ENCODE peak calls at places on chromosomes 16 and 17, in ten cellular contexts. One of them, this sample, is unnamed.

GRCh38 chr16:50833929-50834328 is 92.0 kb downstream of the CYLD start:
- DNase-seq in cardiac muscle cell: no peak
- DNase-seq in CD8-positive, alpha-beta memory T cell: no peak
- DNase-seq in mammary epithelial cell: no peak
- DNase-seq in heart left ventricle: no peak
- DNase-seq in mucosa of descending colon: no peak
- DNase-seq in left ventricle myocardium inferior: no peak
- DNase-seq in neural progenitor cell: no peak
- DNase-seq in psoas muscle: no peak
- DNase-seq in upper lobe of right lung: no peak
- DNase-seq in this sample: no peak

GRCh38 chr16:52294660-52295059 is 252.3 kb downstream of the TOX3 start:
- DNase-seq in psoas muscle: no peak
- DNase-seq in mucosa of descending colon: no peak
- DNase-seq in left ventricle myocardium inferior: no peak
- DNase-seq in CD8-positive, alpha-beta memory T cell: no peak
- DNase-seq in cardiac muscle cell: no peak
- DNase-seq in upper lobe of right lung: no peak
- DNase-seq in neural progenitor cell: no peak
- DNase-seq in heart left ventricle: no peak
- DNase-seq in mammary epithelial cell: no peak
- DNase-seq in this sample: no peak

GRCh38 chr17:2003525-2003924 is 21.6 kb downstream of the RTN4RL1 start:
- DNase-seq in mammary epithelial cell: no peak
- DNase-seq in CD8-positive, alpha-beta memory T cell: no peak
- DNase-seq in neural progenitor cell: no peak
- DNase-seq in upper lobe of right lung: no peak
- DNase-seq in psoas muscle: no peak
- DNase-seq in left ventricle myocardium inferior: no peak
- DNase-seq in cardiac muscle cell: no peak
- DNase-seq in mucosa of descending colon: no peak
- DNase-seq in heart left ventricle: no peak
- DNase-seq in this sample: no peak

GRCh38 chr16:17927015-17927414 is 409.5 kb downstream of the NPIPA8 start:
- DNase-seq in mucosa of descending colon: no peak
- DNase-seq in upper lobe of right lung: no peak
- DNase-seq in psoas muscle: no peak
- DNase-seq in heart left ventricle: no peak
- DNase-seq in CD8-positive, alpha-beta memory T cell: no peak
- DNase-seq in cardiac muscle cell: no peak
- DNase-seq in mammary epithelial cell: no peak
- DNase-seq in neural progenitor cell: no peak
- DNase-seq in left ventricle myocardium inferior: no peak
- DNase-seq in this sample: no peak

GRCh38 chr17:38611070-38611786 is 5.5 kb upstream of the SRCIN1 start:
- DNase-seq in cardiac muscle cell: no peak
- DNase-seq in heart left ventricle: no peak
- DNase-seq in upper lobe of right lung: no peak
- DNase-seq in CD8-positive, alpha-beta memory T cell: no peak
- DNase-seq in mucosa of descending colon: peak; percentile 22
- DNase-seq in left ventricle myocardium inferior: no peak
- DNase-seq in mammary epithelial cell: no peak
- DNase-seq in neural progenitor cell: no peak
- DNase-seq in psoas muscle: no peak
- DNase-seq in this sample: no peak

GRCh38 chr17:16915752-16916556 is 56.0 kb downstream of the TNFRSF13B start:
- DNase-seq in neural progenitor cell: peak; percentile 70
- DNase-seq in CD8-positive, alpha-beta memory T cell: peak; percentile 44
- DNase-seq in cardiac muscle cell: peak; percentile 63
- DNase-seq in left ventricle myocardium inferior: peak; percentile 40
- DNase-seq in psoas muscle: no peak
- DNase-seq in heart left ventricle: peak; percentile 53
- DNase-seq in upper lobe of right lung: peak; percentile 77
- DNase-seq in mucosa of descending colon: no peak
- DNase-seq in mammary epithelial cell: peak; percentile 59
- DNase-seq in this sample: no peak

GRCh38 chr16:1028056-1028455 is 44.5 kb upstream of the SSTR5 start:
- DNase-seq in mammary epithelial cell: no peak
- DNase-seq in CD8-positive, alpha-beta memory T cell: no peak
- DNase-seq in cardiac muscle cell: no peak
- DNase-seq in mucosa of descending colon: no peak
- DNase-seq in left ventricle myocardium inferior: no peak
- DNase-seq in upper lobe of right lung: no peak
- DNase-seq in psoas muscle: no peak
- DNase-seq in heart left ventricle: no peak
- DNase-seq in neural progenitor cell: no peak
- DNase-seq in this sample: no peak

GRCh38 chr16:52547834-52548215 is 882 bp upstream of the TOX3 start:
- DNase-seq in mammary epithelial cell: no peak
- DNase-seq in mucosa of descending colon: no peak
- DNase-seq in neural progenitor cell: no peak
- DNase-seq in psoas muscle: no peak
- DNase-seq in heart left ventricle: no peak
- DNase-seq in cardiac muscle cell: no peak
- DNase-seq in left ventricle myocardium inferior: no peak
- DNase-seq in CD8-positive, alpha-beta memory T cell: no peak
- DNase-seq in upper lobe of right lung: no peak
- DNase-seq in this sample: no peak

GRCh38 chr17:32518856-32519768 is 32.3 kb downstream of the CDK5R1 start:
- DNase-seq in mucosa of descending colon: peak; percentile 82
- DNase-seq in left ventricle myocardium inferior: peak; percentile 57
- DNase-seq in mammary epithelial cell: peak; percentile 69
- DNase-seq in neural progenitor cell: peak; percentile 98
- DNase-seq in psoas muscle: peak; percentile 34
- DNase-seq in cardiac muscle cell: peak; percentile 80
- DNase-seq in upper lobe of right lung: peak; percentile 72
- DNase-seq in CD8-positive, alpha-beta memory T cell: peak; percentile 77
- DNase-seq in heart left ventricle: peak; percentile 59
- DNase-seq in this sample: peak; percentile 27

GRCh38 chr17:62966426-62967110 is 533 bp downstream of the TANC2 start:
- DNase-seq in psoas muscle: peak; percentile 32
- DNase-seq in mammary epithelial cell: peak; percentile 52
- DNase-seq in upper lobe of right lung: peak; percentile 75
- DNase-seq in CD8-positive, alpha-beta memory T cell: peak; percentile 80
- DNase-seq in mucosa of descending colon: peak; percentile 73
- DNase-seq in neural progenitor cell: peak; percentile 73
- DNase-seq in cardiac muscle cell: peak; percentile 65
- DNase-seq in left ventricle myocardium inferior: peak; percentile 64
- DNase-seq in heart left ventricle: no peak
- DNase-seq in this sample: no peak

GRCh38 chr17:81100668-81101067 is 64.6 kb upstream of the PVALEF start:
- DNase-seq in CD8-positive, alpha-beta memory T cell: no peak
- DNase-seq in neural progenitor cell: no peak
- DNase-seq in mammary epithelial cell: no peak
- DNase-seq in psoas muscle: no peak
- DNase-seq in heart left ventricle: no peak
- DNase-seq in mucosa of descending colon: no peak
- DNase-seq in cardiac muscle cell: no peak
- DNase-seq in upper lobe of right lung: no peak
- DNase-seq in left ventricle myocardium inferior: no peak
- DNase-seq in this sample: no peak

GRCh38 chr17:33272438-33272837 is 20.7 kb downstream of the ASIC2 start:
- DNase-seq in cardiac muscle cell: no peak
- DNase-seq in CD8-positive, alpha-beta memory T cell: no peak
- DNase-seq in heart left ventricle: no peak
- DNase-seq in mammary epithelial cell: no peak
- DNase-seq in psoas muscle: no peak
- DNase-seq in neural progenitor cell: no peak
- DNase-seq in upper lobe of right lung: no peak
- DNase-seq in left ventricle myocardium inferior: no peak
- DNase-seq in mucosa of descending colon: no peak
- DNase-seq in this sample: no peak

DNA sequence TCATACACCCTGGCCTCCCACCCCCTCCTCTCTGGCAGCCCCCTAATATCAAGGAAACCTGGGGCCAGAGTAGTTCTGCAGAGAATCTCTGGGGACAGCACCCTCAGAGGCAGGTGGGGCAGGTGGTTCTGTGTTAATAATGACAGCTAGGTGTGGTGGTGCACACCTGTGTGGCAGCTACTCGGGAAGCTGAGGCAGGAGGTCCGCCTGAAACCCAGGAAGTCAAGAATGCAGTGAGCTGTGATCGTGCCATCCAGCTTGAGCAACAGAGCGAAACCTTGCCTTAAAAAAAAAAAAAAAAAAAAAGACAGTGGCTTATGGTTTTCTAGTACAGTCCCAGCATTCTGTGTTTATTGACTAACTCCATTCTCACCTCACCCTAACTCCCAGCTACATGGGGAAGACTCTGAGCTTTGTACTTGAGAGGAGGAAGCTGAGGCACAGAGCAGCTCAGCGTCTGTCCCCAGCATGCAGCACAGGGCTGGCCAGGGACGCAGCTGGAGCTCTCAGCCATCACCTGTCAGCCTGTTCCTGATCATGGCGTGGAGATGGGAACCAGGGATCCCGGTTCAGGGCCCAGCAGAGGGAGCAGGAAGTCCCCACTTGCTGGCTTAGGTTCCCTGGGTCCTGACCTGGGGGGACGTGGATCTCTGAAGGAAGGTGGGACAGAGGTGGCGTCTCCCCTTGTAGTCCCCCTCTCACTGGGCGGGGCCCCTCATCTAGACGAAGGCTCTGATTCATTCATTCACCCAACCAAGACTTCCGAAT is 6.1 kb downstream of the DBNDD1 start:
- DNase-seq in CD8-positive, alpha-beta memory T cell: no peak
- DNase-seq in cardiac muscle cell: no peak
- DNase-seq in mammary epithelial cell: no peak
- DNase-seq in mucosa of descending colon: no peak
- DNase-seq in psoas muscle: no peak
- DNase-seq in neural progenitor cell: no peak
- DNase-seq in left ventricle myocardium inferior: no peak
- DNase-seq in heart left ventricle: no peak
- DNase-seq in upper lobe of right lung: no peak
- DNase-seq in this sample: no peak
- H3K4me1 ChIP-seq in CD8-positive, alpha-beta memory T cell: peaks cover 19% of the 10 kb centered on the region
- H3K4me1 ChIP-seq in cardiac muscle cell: no peaks in the 10 kb centered on the region
- H3K4me1 ChIP-seq in mammary epithelial cell: no peaks in the 10 kb centered on the region
- H3K4me1 ChIP-seq in mucosa of descending colon: peaks cover 4% of the 10 kb centered on the region
- H3K4me1 ChIP-seq in psoas muscle: peaks cover 31% of the 10 kb centered on the region
- H3K4me1 ChIP-seq in neural progenitor cell: peaks cover 4% of the 10 kb centered on the region
- H3K4me1 ChIP-seq in left ventricle myocardium inferior: peaks cover 1% of the 10 kb centered on the region
- H3K4me1 ChIP-seq in heart left ventricle: peaks cover 5% of the 10 kb centered on the region
- H3K4me1 ChIP-seq in upper lobe of right lung: no peaks in the 10 kb centered on the region
- H3K4me1 ChIP-seq in this sample: peaks cover 12% of the 10 kb centered on the region

DNA sequence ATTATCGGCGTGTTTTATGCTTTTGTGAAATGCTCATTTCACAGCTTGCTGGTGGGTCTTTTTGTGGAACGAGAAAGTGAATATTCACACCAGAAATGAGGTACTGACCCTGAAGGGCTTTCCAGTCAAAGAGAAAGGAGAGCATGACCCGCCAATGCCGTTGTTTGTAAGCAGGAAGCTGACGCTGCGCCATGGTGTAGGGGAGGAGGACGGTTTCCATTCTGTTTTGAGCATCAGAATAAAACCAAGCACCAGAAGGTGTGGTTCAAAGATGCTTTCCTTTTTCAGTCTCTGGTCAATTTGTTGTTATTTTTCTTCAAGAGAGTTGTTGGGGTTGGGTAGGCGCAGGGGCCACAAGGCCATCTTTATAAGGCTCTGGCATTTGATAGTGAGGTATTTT is 669.3 kb downstream of the WWOX start:
- DNase-seq in psoas muscle: no peak
- DNase-seq in mammary epithelial cell: no peak
- DNase-seq in cardiac muscle cell: no peak
- DNase-seq in left ventricle myocardium inferior: no peak
- DNase-seq in CD8-positive, alpha-beta memory T cell: no peak
- DNase-seq in upper lobe of right lung: no peak
- DNase-seq in mucosa of descending colon: no peak
- DNase-seq in heart left ventricle: no peak
- DNase-seq in neural progenitor cell: peak; percentile 45
- DNase-seq in this sample: peak; percentile 14
- H3K4me3 ChIP-seq in psoas muscle: no peak overlapping the region
- H3K4me3 ChIP-seq in mammary epithelial cell: no peak overlapping the region
- H3K4me3 ChIP-seq in cardiac muscle cell: no peak overlapping the region
- H3K4me3 ChIP-seq in left ventricle myocardium inferior: no peak overlapping the region
- H3K4me3 ChIP-seq in CD8-positive, alpha-beta memory T cell: peak overlapping the region; percentile 49
- H3K4me3 ChIP-seq in upper lobe of right lung: no peak overlapping the region
- H3K4me3 ChIP-seq in mucosa of descending colon: no peak overlapping the region
- H3K4me3 ChIP-seq in heart left ventricle: no peak overlapping the region
- H3K4me3 ChIP-seq in neural progenitor cell: no peak overlapping the region
- H3K4me3 ChIP-seq in this sample: peak overlapping the region; percentile 41

GRCh38 chr17:50111687-50112655 is 16.8 kb downstream of the PDK2 start:
- DNase-seq in cardiac muscle cell: peak; percentile 93
- DNase-seq in mammary epithelial cell: no peak
- DNase-seq in heart left ventricle: peak; percentile 89
- DNase-seq in left ventricle myocardium inferior: peak; percentile 77
- DNase-seq in upper lobe of right lung: no peak
- DNase-seq in psoas muscle: peak; percentile 74
- DNase-seq in CD8-positive, alpha-beta memory T cell: no peak
- DNase-seq in mucosa of descending colon: no peak
- DNase-seq in neural progenitor cell: peak; percentile 64
- DNase-seq in this sample: no peak

GRCh38 chr17:50109785-50110184 is 14.6 kb downstream of the PDK2 start:
- DNase-seq in cardiac muscle cell: no peak
- DNase-seq in upper lobe of right lung: no peak
- DNase-seq in mammary epithelial cell: no peak
- DNase-seq in mucosa of descending colon: peak; percentile 50
- DNase-seq in heart left ventricle: no peak
- DNase-seq in psoas muscle: no peak
- DNase-seq in neural progenitor cell: no peak
- DNase-seq in left ventricle myocardium inferior: no peak
- DNase-seq in CD8-positive, alpha-beta memory T cell: no peak
- DNase-seq in this sample: no peak

GRCh38 chr17:50112694-50113093 is 17.3 kb downstream of the SAMD14 start:
- DNase-seq in heart left ventricle: no peak
- DNase-seq in CD8-positive, alpha-beta memory T cell: no peak
- DNase-seq in mucosa of descending colon: no peak
- DNase-seq in psoas muscle: no peak
- DNase-seq in cardiac muscle cell: no peak
- DNase-seq in upper lobe of right lung: no peak
- DNase-seq in left ventricle myocardium inferior: no peak
- DNase-seq in mammary epithelial cell: no peak
- DNase-seq in neural progenitor cell: no peak
- DNase-seq in this sample: no peak

GRCh38 chr17:50109207-50109606 is 14.1 kb downstream of the PDK2 start:
- DNase-seq in mammary epithelial cell: no peak
- DNase-seq in CD8-positive, alpha-beta memory T cell: no peak
- DNase-seq in left ventricle myocardium inferior: no peak
- DNase-seq in psoas muscle: no peak
- DNase-seq in neural progenitor cell: no peak
- DNase-seq in mucosa of descending colon: no peak
- DNase-seq in cardiac muscle cell: no peak
- DNase-seq in upper lobe of right lung: no peak
- DNase-seq in heart left ventricle: no peak
- DNase-seq in this sample: no peak

GRCh38 chr17:50110591-50111349 is 15.6 kb downstream of the PDK2 start:
- DNase-seq in mucosa of descending colon: peak; percentile 53
- DNase-seq in heart left ventricle: peak; percentile 86
- DNase-seq in upper lobe of right lung: no peak
- DNase-seq in psoas muscle: peak; percentile 84
- DNase-seq in neural progenitor cell: no peak
- DNase-seq in cardiac muscle cell: no peak
- DNase-seq in left ventricle myocardium inferior: peak; percentile 80
- DNase-seq in mammary epithelial cell: no peak
- DNase-seq in CD8-positive, alpha-beta memory T cell: no peak
- DNase-seq in this sample: no peak
- H3K4me1 ChIP-seq in mucosa of descending colon: peaks cover 6% of the 10 kb centered on the region
- H3K4me1 ChIP-seq in heart left ventricle: peaks cover 58% of the 10 kb centered on the region
- H3K4me1 ChIP-seq in upper lobe of right lung: peaks cover 5% of the 10 kb centered on the region
- H3K4me1 ChIP-seq in psoas muscle: peaks cover 30% of the 10 kb centered on the region
- H3K4me1 ChIP-seq in neural progenitor cell: peaks cover 18% of the 10 kb centered on the region
- H3K4me1 ChIP-seq in cardiac muscle cell: peaks cover 42% of the 10 kb centered on the region
- H3K4me1 ChIP-seq in left ventricle myocardium inferior: peaks cover 80% of the 10 kb centered on the region
- H3K4me1 ChIP-seq in mammary epithelial cell: peaks cover 30% of the 10 kb centered on the region
- H3K4me1 ChIP-seq in CD8-positive, alpha-beta memory T cell: no peaks in the 10 kb centered on the region
- H3K4me1 ChIP-seq in this sample: no peaks in the 10 kb centered on the region

GRCh38 chr16:66224186-66224585 is 142.3 kb upstream of the CDH5 start:
- DNase-seq in heart left ventricle: no peak
- DNase-seq in CD8-positive, alpha-beta memory T cell: no peak
- DNase-seq in mucosa of descending colon: no peak
- DNase-seq in psoas muscle: no peak
- DNase-seq in left ventricle myocardium inferior: no peak
- DNase-seq in neural progenitor cell: no peak
- DNase-seq in mammary epithelial cell: no peak
- DNase-seq in cardiac muscle cell: no peak
- DNase-seq in upper lobe of right lung: no peak
- DNase-seq in this sample: no peak
- H3K4me3 ChIP-seq in heart left ventricle: no peak overlapping the region
- H3K4me3 ChIP-seq in CD8-positive, alpha-beta memory T cell: no peak overlapping the region
- H3K4me3 ChIP-seq in mucosa of descending colon: no peak overlapping the region
- H3K4me3 ChIP-seq in psoas muscle: no peak overlapping the region
- H3K4me3 ChIP-seq in left ventricle myocardium inferior: no peak overlapping the region
- H3K4me3 ChIP-seq in neural progenitor cell: no peak overlapping the region
- H3K4me3 ChIP-seq in mammary epithelial cell: no peak overlapping the region
- H3K4me3 ChIP-seq in cardiac muscle cell: no peak overlapping the region
- H3K4me3 ChIP-seq in upper lobe of right lung: no peak overlapping the region
- H3K4me3 ChIP-seq in this sample: no peak overlapping the region